ENCODE peak calls at places on chromosomes 2 and 18, in four cellular contexts. One of them, this sample, is unnamed. For H3K27me3, the result is how much of the 10 kb centered on the place peaks cover.

GRCh38 chr18:23627325-23627724 is 35.4 kb downstream of the ANKRD29 start:
- DNase-seq in heart right ventricle: no peak
- DNase-seq in psoas muscle: no peak
- DNase-seq in breast epithelium: no peak
- DNase-seq in this sample: no peak

GRCh38 chr18:74803769-74804168 is 206.1 kb downstream of the ZNF407 start:
- DNase-seq in breast epithelium: no peak
- DNase-seq in heart right ventricle: no peak
- DNase-seq in psoas muscle: no peak
- DNase-seq in this sample: no peak

GRCh38 chr18:36411745-36412168 is 114.2 kb downstream of the FHOD3 start:
- DNase-seq in breast epithelium: no peak
- DNase-seq in psoas muscle: no peak
- DNase-seq in heart right ventricle: no peak
- DNase-seq in this sample: no peak

GRCh38 chr2:84861539-84861938 is 19.3 kb downstream of the TRABD2A start:
- DNase-seq in breast epithelium: no peak
- DNase-seq in heart right ventricle: no peak
- DNase-seq in psoas muscle: no peak
- DNase-seq in this sample: no peak

GRCh38 chr2:151632993-151633592 is 101.2 kb downstream of the NEB start:
- DNase-seq in heart right ventricle: no peak
- DNase-seq in psoas muscle: no peak
- DNase-seq in breast epithelium: no peak
- DNase-seq in this sample: no peak

GRCh38 chr2:54520687-54521086 is 64.6 kb downstream of the SPTBN1 start:
- DNase-seq in breast epithelium: no peak
- DNase-seq in heart right ventricle: no peak
- DNase-seq in psoas muscle: no peak
- DNase-seq in this sample: no peak

GRCh38 chr2:241755777-241756176 is 20.8 kb upstream of the GAL3ST2 start:
- DNase-seq in psoas muscle: no peak
- DNase-seq in breast epithelium: no peak
- DNase-seq in heart right ventricle: no peak
- DNase-seq in this sample: no peak

GRCh38 chr2:125405816-125406215 is 1250.1 kb upstream of the GYPC start:
- DNase-seq in breast epithelium: no peak
- DNase-seq in psoas muscle: no peak
- DNase-seq in heart right ventricle: no peak
- DNase-seq in this sample: no peak

GRCh38 chr2:217914878-217915277 is 87.9 kb downstream of the TNS1 start:
- DNase-seq in breast epithelium: no peak
- DNase-seq in heart right ventricle: no peak
- DNase-seq in psoas muscle: peak
- DNase-seq in this sample: no peak

GRCh38 chr2:241799522-241800197 is 9.3 kb upstream of the NEU4 start:
- DNase-seq in heart right ventricle: no peak
- DNase-seq in psoas muscle: peak
- DNase-seq in breast epithelium: no peak
- DNase-seq in this sample: peak

GRCh38 chr18:10417679-10418078 is 36.8 kb upstream of the APCDD1 start:
- DNase-seq in breast epithelium: no peak
- DNase-seq in psoas muscle: no peak
- DNase-seq in heart right ventricle: no peak
- DNase-seq in this sample: no peak

GRCh38 chr2:120398961-120399888 is 53.3 kb downstream of the INHBB start:
- DNase-seq in breast epithelium: peak
- DNase-seq in heart right ventricle: no peak
- DNase-seq in psoas muscle: peak
- DNase-seq in this sample: peak

GRCh38 chr18:45081579-45082181 is 401.0 kb downstream of the SETBP1 start:
- DNase-seq in heart right ventricle: no peak
- DNase-seq in breast epithelium: no peak
- DNase-seq in psoas muscle: no peak
- DNase-seq in this sample: no peak

GRCh38 chr18:69580107-69580506 is 179.4 kb downstream of the DOK6 start:
- DNase-seq in heart right ventricle: no peak
- DNase-seq in psoas muscle: no peak
- DNase-seq in breast epithelium: no peak
- DNase-seq in this sample: no peak

GRCh38 chr2:164014068-164014577 is 278.3 kb upstream of the FIGN start:
- DNase-seq in psoas muscle: no peak
- DNase-seq in breast epithelium: no peak
- DNase-seq in heart right ventricle: no peak
- DNase-seq in this sample: peak

GRCh38 chr18:23135679-23136325 is 517 bp downstream of the CABLES1 start:
- DNase-seq in psoas muscle: peak
- DNase-seq in heart right ventricle: peak
- DNase-seq in breast epithelium: no peak
- DNase-seq in this sample: peak

GRCh38 chr18:49183921-49184320 is 233.2 kb upstream of the SMAD7 start:
- DNase-seq in heart right ventricle: no peak
- DNase-seq in breast epithelium: no peak
- DNase-seq in psoas muscle: no peak
- DNase-seq in this sample: no peak

GRCh38 chr2:232038251-232038897 is 76.9 kb downstream of the DIS3L2 start:
- DNase-seq in psoas muscle: no peak
- DNase-seq in breast epithelium: no peak
- DNase-seq in heart right ventricle: no peak
- DNase-seq in this sample: no peak

GRCh38 chr2:106948550-106948949 is 62.6 kb upstream of the ST6GAL2 start:
- DNase-seq in heart right ventricle: no peak
- DNase-seq in breast epithelium: no peak
- DNase-seq in psoas muscle: no peak
- DNase-seq in this sample: no peak

GRCh38 chr2:136213836-136214235 is 95.9 kb upstream of the CXCR4 start:
- DNase-seq in heart right ventricle: no peak
- DNase-seq in psoas muscle: no peak
- DNase-seq in breast epithelium: no peak
- DNase-seq in this sample: no peak

GRCh38 chr2:216057688-216058193 is 23.9 kb downstream of the PECR start:
- DNase-seq in psoas muscle: no peak
- DNase-seq in heart right ventricle: no peak
- DNase-seq in breast epithelium: no peak
- DNase-seq in this sample: no peak

GRCh38 chr18:62486290-62486964 is 36.4 kb upstream of the ZCCHC2 start:
- DNase-seq in heart right ventricle: no peak
- DNase-seq in breast epithelium: peak
- DNase-seq in psoas muscle: no peak
- DNase-seq in this sample: no peak

GRCh38 chr2:238408615-238409340 is 17.9 kb upstream of the ASB1 start:
- DNase-seq in psoas muscle: no peak
- DNase-seq in breast epithelium: no peak
- DNase-seq in heart right ventricle: no peak
- DNase-seq in this sample: no peak

GRCh38 chr2:15968280-15969178 is 28.2 kb downstream of the MYCN start:
- DNase-seq in heart right ventricle: no peak
- DNase-seq in breast epithelium: no peak
- DNase-seq in psoas muscle: no peak
- DNase-seq in this sample: no peak

GRCh38 chr2:162261032-162261945 is 18.0 kb upstream of the FAP start:
- DNase-seq in breast epithelium: no peak
- DNase-seq in psoas muscle: peak
- DNase-seq in heart right ventricle: peak
- DNase-seq in this sample: peak

GRCh38 chr2:220034356-220035121 is 407.1 kb downstream of the SLC4A3 start:
- DNase-seq in psoas muscle: no peak
- DNase-seq in heart right ventricle: no peak
- DNase-seq in breast epithelium: no peak
- DNase-seq in this sample: no peak

GRCh38 chr18:31554776-31555175 is 36.9 kb upstream of the TTR start:
- DNase-seq in psoas muscle: no peak
- DNase-seq in heart right ventricle: no peak
- DNase-seq in breast epithelium: no peak
- DNase-seq in this sample: no peak

GRCh38 chr2:200625317-200625716 is 39.5 kb downstream of the AOX1 start:
- DNase-seq in breast epithelium: no peak
- DNase-seq in psoas muscle: no peak
- DNase-seq in heart right ventricle: no peak
- DNase-seq in this sample: no peak

GRCh38 chr18:12430137-12430990 is 22.6 kb downstream of the PRELID3A start:
- DNase-seq in heart right ventricle: no peak
- DNase-seq in psoas muscle: no peak
- DNase-seq in breast epithelium: no peak
- DNase-seq in this sample: no peak

GRCh38 chr18:12426924-12427323 is 19.2 kb downstream of the PRELID3A start:
- DNase-seq in psoas muscle: no peak
- DNase-seq in breast epithelium: no peak
- DNase-seq in heart right ventricle: no peak
- DNase-seq in this sample: no peak

GRCh38 chr18:12431561-12431960 is 23.8 kb downstream of the PRELID3A start:
- DNase-seq in psoas muscle: no peak
- DNase-seq in breast epithelium: no peak
- DNase-seq in heart right ventricle: no peak
- DNase-seq in this sample: no peak

GRCh38 chr18:12429556-12429955 is 21.8 kb downstream of the PRELID3A start:
- DNase-seq in breast epithelium: no peak
- DNase-seq in psoas muscle: no peak
- DNase-seq in heart right ventricle: no peak
- DNase-seq in this sample: no peak

DNA sequence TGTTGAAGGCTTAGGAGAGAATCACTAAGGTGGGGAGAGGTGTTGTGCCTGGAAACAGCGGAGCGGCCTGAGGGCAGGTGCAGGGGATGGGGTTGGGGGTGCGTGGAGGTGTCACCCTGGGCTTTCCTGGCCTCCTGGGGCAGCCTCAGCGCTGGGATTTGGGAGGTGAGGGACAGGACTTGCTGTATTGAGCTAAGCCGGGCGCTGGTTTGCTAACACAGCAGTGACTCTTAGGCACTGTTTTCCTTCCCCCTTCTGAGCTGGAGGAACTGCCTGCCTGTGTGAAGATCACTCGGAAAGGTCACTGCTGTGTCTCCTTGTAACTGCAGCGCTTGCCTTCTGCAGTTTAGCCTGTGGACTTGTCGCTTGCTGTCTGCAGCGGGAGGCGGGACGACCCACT is 21.2 kb downstream of the PRELID3A start:
- DNase-seq in psoas muscle: no peak
- DNase-seq in heart right ventricle: no peak
- DNase-seq in breast epithelium: no peak
- DNase-seq in this sample: no peak
- H3K27me3 ChIP-seq in psoas muscle: under half
- H3K27me3 ChIP-seq in heart right ventricle: under half
- H3K27me3 ChIP-seq in breast epithelium: under half
- H3K27me3 ChIP-seq in this sample: under half

GRCh38 chr2:239496700-239497099 is 95.9 kb upstream of the HDAC4 start:
- DNase-seq in breast epithelium: no peak
- DNase-seq in psoas muscle: no peak
- DNase-seq in heart right ventricle: no peak
- DNase-seq in this sample: no peak
- H3K27me3 ChIP-seq in breast epithelium: under half
- H3K27me3 ChIP-seq in psoas muscle: under half
- H3K27me3 ChIP-seq in heart right ventricle: under half
- H3K27me3 ChIP-seq in this sample: under half

GRCh38 chr2:12776457-12777049 is 59.8 kb downstream of the TRIB2 start:
- DNase-seq in psoas muscle: no peak
- DNase-seq in heart right ventricle: no peak
- DNase-seq in breast epithelium: no peak
- DNase-seq in this sample: no peak
- H3K27me3 ChIP-seq in psoas muscle: under half
- H3K27me3 ChIP-seq in heart right ventricle: under half
- H3K27me3 ChIP-seq in breast epithelium: under half
- H3K27me3 ChIP-seq in this sample: under half

GRCh38 chr18:11661430-11661829 is 27.6 kb upstream of the GNAL start:
- DNase-seq in psoas muscle: no peak
- DNase-seq in breast epithelium: no peak
- DNase-seq in heart right ventricle: no peak
- DNase-seq in this sample: no peak
- H3K27me3 ChIP-seq in psoas muscle: under half
- H3K27me3 ChIP-seq in breast epithelium: under half
- H3K27me3 ChIP-seq in heart right ventricle: half or more
- H3K27me3 ChIP-seq in this sample: under half

GRCh38 chr2:24008672-24009366 is 1.1 kb upstream of the MFSD2B start:
- DNase-seq in heart right ventricle: no peak
- DNase-seq in breast epithelium: no peak
- DNase-seq in psoas muscle: no peak
- DNase-seq in this sample: no peak
- H3K27me3 ChIP-seq in heart right ventricle: under half
- H3K27me3 ChIP-seq in breast epithelium: under half
- H3K27me3 ChIP-seq in psoas muscle: under half
- H3K27me3 ChIP-seq in this sample: under half

GRCh38 chr2:176158306-176158643 is 1.2 kb downstream of the HOXD3 start:
- DNase-seq in psoas muscle: no peak
- DNase-seq in heart right ventricle: no peak
- DNase-seq in breast epithelium: no peak
- DNase-seq in this sample: no peak
- H3K27me3 ChIP-seq in psoas muscle: under half
- H3K27me3 ChIP-seq in heart right ventricle: half or more
- H3K27me3 ChIP-seq in breast epithelium: half or more
- H3K27me3 ChIP-seq in this sample: under half

GRCh38 chr2:190598621-190599020 is 50.3 kb upstream of the NAB1 start:
- DNase-seq in breast epithelium: no peak
- DNase-seq in heart right ventricle: no peak
- DNase-seq in psoas muscle: no peak
- DNase-seq in this sample: no peak
- H3K27me3 ChIP-seq in breast epithelium: under half
- H3K27me3 ChIP-seq in heart right ventricle: under half
- H3K27me3 ChIP-seq in psoas muscle: under half
- H3K27me3 ChIP-seq in this sample: under half

GRCh38 chr2:27264753-27265535 is 2.1 kb upstream of the SLC30A3 start:
- DNase-seq in psoas muscle: peak
- DNase-seq in heart right ventricle: peak
- DNase-seq in breast epithelium: no peak
- DNase-seq in this sample: peak

GRCh38 chr2:27265536-27265870 is 2.7 kb upstream of the SLC30A3 start:
- DNase-seq in breast epithelium: no peak
- DNase-seq in psoas muscle: no peak
- DNase-seq in heart right ventricle: no peak
- DNase-seq in this sample: no peak

GRCh38 chr2:27262379-27263286 is at the start of gene SLC30A3:
- DNase-seq in breast epithelium: peak
- DNase-seq in psoas muscle: peak
- DNase-seq in heart right ventricle: peak
- DNase-seq in this sample: peak

GRCh38 chr2:27263287-27264252 is 723 bp upstream of the SLC30A3 start:
- DNase-seq in breast epithelium: no peak
- DNase-seq in heart right ventricle: no peak
- DNase-seq in psoas muscle: no peak
- DNase-seq in this sample: no peak

GRCh38 chr2:27264253-27264752 is 1.5 kb upstream of the SLC30A3 start:
- DNase-seq in heart right ventricle: no peak
- DNase-seq in psoas muscle: no peak
- DNase-seq in breast epithelium: no peak
- DNase-seq in this sample: no peak
- H3K27me3 ChIP-seq in heart right ventricle: half or more
- H3K27me3 ChIP-seq in psoas muscle: under half
- H3K27me3 ChIP-seq in breast epithelium: half or more
- H3K27me3 ChIP-seq in this sample: under half

DNA sequence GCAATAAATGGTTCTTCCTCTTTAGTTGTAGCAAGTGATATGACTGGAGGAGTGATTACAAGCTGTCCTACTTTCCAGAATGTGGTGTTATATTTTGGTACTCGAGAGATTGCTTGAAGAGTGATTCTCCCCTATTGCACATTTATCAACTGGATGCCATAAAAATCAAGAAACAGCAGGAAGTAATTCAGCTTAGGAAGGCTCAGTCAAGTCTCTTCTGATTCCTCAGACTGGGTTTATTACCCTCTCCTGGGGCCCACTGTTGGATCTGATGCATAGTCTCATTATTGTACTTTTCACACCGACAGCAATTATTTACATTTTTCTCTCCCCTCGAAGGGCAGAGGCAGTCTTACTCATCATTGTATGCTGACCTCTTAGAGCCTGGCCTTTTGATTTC is 9.2 kb downstream of the NOSTRIN start:
- DNase-seq in psoas muscle: no peak
- DNase-seq in heart right ventricle: no peak
- DNase-seq in breast epithelium: no peak
- DNase-seq in this sample: no peak
- H3K27me3 ChIP-seq in psoas muscle: under half
- H3K27me3 ChIP-seq in heart right ventricle: under half
- H3K27me3 ChIP-seq in breast epithelium: under half
- H3K27me3 ChIP-seq in this sample: under half